ENCODE peak calls at places on chromosomes 3 and 15, in ten cellular contexts. N is neural progenitor cell, A is thyroid gland, G is endodermal cell, O is spleen, S is astrocyte, J is GM23248, U is suprapubic skin, F is uterus, L is iPS DF 6.9. K is an unnamed sample. For H3K9me3, the result is how much of the 10 kb centered on the place peaks cover.

GRCh38 chr15:68672781-68673205 is 94.0 kb downstream of the CORO2B start:
- DNase-seq in N (peak), A (no peak), G (peak), O (peak), S (no peak), J (peak), U (no peak), F (peak), L (no peak), K (no peak)

GRCh38 chr3:65018801-65019200 is 331.0 kb upstream of the ADAMTS9 start:
- DNase-seq in N (no peak), A (no peak), G (no peak), O (no peak), S (no peak), J (no peak), U (no peak), F (no peak), L (no peak), K (no peak)

GRCh38 chr15:90592144-90592887 is 62.6 kb downstream of the CRTC3 start:
- DNase-seq in N (no peak), A (no peak), G (no peak), O (no peak), S (peak), J (peak), U (no peak), F (no peak), L (no peak), K (no peak)

GRCh38 chr3:50124363-50125226 is 30.5 kb upstream of the SEMA3F start:
- DNase-seq in N (no peak), A (no peak), G (peak), O (peak), S (no peak), J (peak), U (peak), F (no peak), L (no peak), K (no peak)

GRCh38 chr3:181417748-181418147 is 294.0 kb upstream of the SOX2 start:
- DNase-seq in N (peak), A (no peak), G (no peak), O (no peak), S (peak), J (peak), U (no peak), F (no peak), L (no peak), K (no peak)

GRCh38 chr3:134652409-134652831 is 1.6 kb upstream of the KY start:
- DNase-seq in N (no peak), A (peak), G (no peak), O (no peak), S (no peak), J (peak), U (no peak), F (no peak), L (no peak), K (no peak)

GRCh38 chr3:132284006-132284405 is 33.2 kb upstream of the ACP3 start:
- DNase-seq in N (no peak), A (no peak), G (no peak), O (no peak), S (no peak), J (peak), U (no peak), F (no peak), L (no peak), K (no peak)

GRCh38 chr3:64216706-64217105 is 8.6 kb downstream of the PRICKLE2 start:
- DNase-seq in N (peak), A (peak), G (no peak), O (no peak), S (peak), J (peak), U (no peak), F (peak), L (no peak), K (peak)

GRCh38 chr3:44576661-44577060 is 8.1 kb upstream of the ZNF660 start:
- DNase-seq in N (no peak), A (no peak), G (no peak), O (no peak), S (no peak), J (no peak), U (no peak), F (no peak), L (no peak), K (no peak)

GRCh38 chr3:44568561-44568960 is 13.6 kb downstream of the ZKSCAN7 start:
- DNase-seq in N (no peak), A (no peak), G (no peak), O (no peak), S (peak), J (peak), U (no peak), F (no peak), L (no peak), K (no peak)

DNA sequence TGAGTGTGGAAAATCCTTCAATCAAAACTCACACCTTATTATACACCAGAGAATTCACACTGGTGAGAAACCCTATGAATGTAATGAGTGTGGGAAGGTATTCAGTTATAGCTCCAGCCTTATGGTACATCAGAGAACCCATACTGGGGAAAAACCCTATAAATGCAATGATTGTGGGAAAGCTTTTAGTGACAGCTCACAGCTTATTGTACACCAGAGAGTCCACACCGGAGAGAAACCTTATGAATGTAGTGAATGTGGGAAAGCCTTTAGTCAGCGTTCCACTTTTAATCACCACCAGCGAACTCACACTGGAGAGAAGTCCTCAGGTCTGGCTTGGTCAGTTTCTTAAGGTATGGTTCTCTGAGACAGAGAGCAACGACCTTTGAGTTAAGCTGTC is 13.7 kb upstream of the ZNF660 start:
- DNase-seq in N (no peak), A (no peak), G (no peak), O (no peak), S (no peak), J (no peak), U (no peak), F (no peak), L (no peak), K (no peak)
- H3K9me3 ChIP-seq in N (under half), A (under half), G (under half), O (half or more), S (under half), J (under half), U (under half), F (under half), L (under half), K (under half)

GRCh38 chr15:84649706-84650105 is 4.4 kb downstream of the WDR73 start:
- DNase-seq in N (no peak), A (no peak), G (no peak), O (no peak), S (no peak), J (peak), U (no peak), F (no peak), L (no peak), K (no peak)

GRCh38 chr15:84654689-84655453 is 788 bp upstream of the WDR73 start:
- DNase-seq in N (peak), A (peak), G (peak), O (peak), S (peak), J (peak), U (peak), F (peak), L (no peak), K (peak)

GRCh38 chr15:84656972-84657371 is 1.0 kb downstream of the NMB start:
- DNase-seq in N (no peak), A (no peak), G (no peak), O (no peak), S (no peak), J (no peak), U (no peak), F (no peak), L (no peak), K (no peak)

GRCh38 chr15:84653910-84654688 is at the start of gene WDR73:
- DNase-seq in N (peak), A (peak), G (peak), O (peak), S (peak), J (peak), U (peak), F (peak), L (peak), K (peak)

DNA sequence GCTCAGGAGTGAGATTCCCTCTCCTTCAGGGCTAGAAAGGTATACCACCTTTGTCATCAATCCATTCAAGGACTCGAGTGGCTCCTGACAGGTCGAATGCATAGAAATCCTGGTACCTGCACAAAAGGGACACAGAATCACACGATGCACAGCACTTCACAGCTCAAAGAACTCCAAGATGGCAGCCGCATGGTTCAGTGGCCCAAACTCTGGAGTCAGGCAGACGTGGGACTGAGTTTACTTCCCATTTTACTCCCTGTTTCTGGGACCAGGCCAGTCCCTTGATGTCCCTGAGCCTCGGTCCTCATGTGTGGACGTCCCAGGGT is 536 bp downstream of the WDR73 start:
- DNase-seq in N (no peak), A (no peak), G (no peak), O (no peak), S (no peak), J (no peak), U (no peak), F (no peak), L (no peak), K (no peak)
- H3K27ac ChIP-seq in N (peak), A (peak), G (peak), O (peak), S (peak), J (peak), U (peak), F (peak), L (no peak), K (peak)

GRCh38 chr3:146702237-146702636 is 97.1 kb upstream of the PLSCR5 start:
- DNase-seq in N (no peak), A (no peak), G (no peak), O (no peak), S (no peak), J (no peak), U (no peak), F (no peak), L (no peak), K (no peak)
- H3K4me3 ChIP-seq in N (no peak), A (no peak), G (no peak), O (no peak), S (no peak), J (no peak), U (no peak), F (no peak), L (no peak), K (no peak)

DNA sequence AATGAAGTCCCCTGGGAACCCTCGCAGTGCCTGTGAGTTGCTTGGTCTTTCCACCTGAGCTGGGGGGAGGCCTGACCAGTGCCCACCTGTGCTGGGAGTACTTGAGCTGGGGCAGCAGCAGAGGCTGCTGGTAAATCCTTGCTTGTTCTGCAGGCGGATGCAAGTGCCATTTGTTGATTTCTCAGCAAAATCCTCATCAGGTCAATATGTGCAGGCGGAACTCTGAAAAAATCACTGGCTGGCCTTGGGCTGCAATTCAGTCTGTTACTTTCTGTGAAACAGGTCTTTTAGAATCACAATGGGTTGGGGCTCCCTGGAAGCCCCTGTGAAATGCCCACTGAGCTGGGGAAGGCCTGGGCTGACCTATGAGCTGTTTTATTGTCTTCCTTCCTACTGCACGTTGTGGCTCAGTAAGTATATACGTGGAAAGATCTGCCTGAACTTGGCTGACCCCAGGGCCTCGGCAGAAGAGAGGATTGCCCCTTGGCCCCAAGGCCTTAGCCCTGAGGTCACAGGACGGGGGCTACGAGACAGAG is 182.0 kb upstream of the RGMA start:
- DNase-seq in N (no peak), A (no peak), G (peak), O (no peak), S (no peak), J (no peak), U (no peak), F (no peak), L (no peak), K (no peak)
- H3K9me3 ChIP-seq in N (under half), A (under half), G (under half), O (under half), S (under half), J (under half), U (under half), F (under half), L (under half), K (under half)

GRCh38 chr3:30644615-30645014 is 38.2 kb downstream of the TGFBR2 start:
- DNase-seq in N (no peak), A (peak), G (no peak), O (no peak), S (peak), J (peak), U (peak), F (peak), L (no peak), K (no peak)

GRCh38 chr3:30646181-30646876 is 39.9 kb downstream of the TGFBR2 start:
- DNase-seq in N (no peak), A (no peak), G (no peak), O (no peak), S (no peak), J (peak), U (no peak), F (no peak), L (no peak), K (no peak)

GRCh38 chr3:30645077-30645476 is 38.7 kb downstream of the TGFBR2 start:
- DNase-seq in N (no peak), A (no peak), G (no peak), O (no peak), S (no peak), J (no peak), U (no peak), F (no peak), L (no peak), K (no peak)

GRCh38 chr3:30648670-30649357 is 42.4 kb downstream of the TGFBR2 start:
- DNase-seq in N (no peak), A (no peak), G (no peak), O (no peak), S (no peak), J (no peak), U (no peak), F (no peak), L (no peak), K (peak)

GRCh38 chr3:30646961-30647752 is 40.8 kb downstream of the TGFBR2 start:
- DNase-seq in N (no peak), A (no peak), G (no peak), O (no peak), S (no peak), J (no peak), U (no peak), F (no peak), L (no peak), K (no peak)
- H3K27ac ChIP-seq in N (no peak), A (no peak), G (no peak), O (peak), S (no peak), J (peak), U (no peak), F (no peak), L (no peak), K (peak)

DNA sequence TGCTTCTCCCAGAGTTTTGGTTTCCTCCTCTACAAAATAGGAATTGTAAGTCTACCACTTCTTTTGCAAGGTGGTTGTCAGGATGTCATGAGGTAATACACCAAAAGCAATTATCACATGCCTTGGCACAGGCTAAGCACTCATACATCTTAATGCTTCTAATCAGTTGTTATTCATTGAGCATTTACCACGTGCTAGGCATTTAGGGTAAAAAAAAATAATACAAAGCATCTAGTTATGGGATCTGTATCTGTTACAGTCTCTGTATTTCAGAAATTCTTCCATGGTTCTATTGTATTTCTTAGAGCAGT is 1.5 kb downstream of the ST3GAL6 start:
- DNase-seq in N (no peak), A (no peak), G (no peak), O (no peak), S (no peak), J (no peak), U (no peak), F (no peak), L (no peak), K (no peak)
- H3K4me3 ChIP-seq in N (no peak), A (no peak), G (no peak), O (no peak), S (no peak), J (no peak), U (no peak), F (no peak), L (no peak), K (peak)

DNA sequence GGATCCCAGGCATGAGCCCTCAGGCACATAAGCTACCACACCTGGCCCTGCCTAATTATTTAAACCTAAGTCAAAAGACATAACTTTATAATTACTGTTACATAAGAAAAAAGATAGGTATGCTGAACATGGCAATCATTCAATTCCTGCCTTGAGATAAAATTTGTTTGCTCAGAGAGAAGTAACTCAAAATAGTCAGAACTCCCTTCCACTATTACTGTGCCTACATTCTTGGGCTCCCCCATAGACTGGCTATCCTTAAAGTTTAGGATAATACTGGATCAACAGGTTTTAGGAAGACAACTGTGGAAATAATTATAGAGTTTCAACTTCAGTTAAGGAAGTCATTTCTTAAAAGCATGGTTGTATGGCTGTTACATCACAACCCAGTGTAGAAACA is 9.9 kb downstream of the WDR53 start:
- DNase-seq in N (no peak), A (no peak), G (no peak), O (no peak), S (no peak), J (no peak), U (no peak), F (no peak), L (no peak), K (no peak)
- H3K9me3 ChIP-seq in N (under half), A (under half), G (under half), O (under half), S (under half), J (under half), U (under half), F (under half), L (under half), K (under half)

GRCh38 chr3:124841517-124841916 is 45.6 kb downstream of the ITGB5 start:
- DNase-seq in N (no peak), A (no peak), G (no peak), O (no peak), S (no peak), J (no peak), U (no peak), F (no peak), L (no peak), K (no peak)

GRCh38 chr3:124838963-124839362 is 48.2 kb downstream of the ITGB5 start:
- DNase-seq in N (no peak), A (no peak), G (no peak), O (no peak), S (no peak), J (no peak), U (no peak), F (no peak), L (no peak), K (no peak)

GRCh38 chr3:124837065-124837464 is 50.1 kb downstream of the ITGB5 start:
- DNase-seq in N (no peak), A (no peak), G (no peak), O (no peak), S (no peak), J (peak), U (no peak), F (no peak), L (no peak), K (no peak)

GRCh38 chr3:124837730-124838186 is 49.4 kb downstream of the ITGB5 start:
- DNase-seq in N (peak), A (no peak), G (peak), O (peak), S (peak), J (peak), U (peak), F (peak), L (no peak), K (peak)

DNA sequence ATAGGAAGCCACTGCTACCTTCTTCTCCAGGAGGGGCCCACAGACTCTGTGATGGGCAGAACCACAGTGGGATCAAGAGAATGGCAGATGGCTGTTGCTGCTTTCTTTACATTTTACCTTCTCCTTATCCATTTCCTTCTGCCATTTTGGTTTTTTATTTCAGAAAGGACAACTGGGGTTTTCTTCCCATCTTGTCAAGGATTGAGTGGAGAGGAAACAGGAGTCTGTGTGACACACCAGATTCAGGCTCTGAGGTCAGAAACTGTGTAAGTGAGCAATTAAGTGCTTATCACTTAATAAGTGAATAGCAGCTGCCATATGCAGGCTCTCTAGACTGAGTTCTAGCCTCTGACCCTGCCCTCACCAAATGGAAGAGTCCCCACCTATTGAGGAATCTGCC is 47.3 kb downstream of the ITGB5 start:
- DNase-seq in N (no peak), A (no peak), G (peak), O (no peak), S (no peak), J (no peak), U (no peak), F (no peak), L (no peak), K (no peak)
- H3K27ac ChIP-seq in N (no peak), A (no peak), G (no peak), O (no peak), S (peak), J (peak), U (peak), F (no peak), L (no peak), K (no peak)

GRCh38 chr3:186413615-186414415 is 51.8 kb upstream of the DGKG start:
- DNase-seq in N (peak), A (peak), G (peak), O (peak), S (no peak), J (peak), U (peak), F (peak), L (no peak), K (peak)
- H3K4me3 ChIP-seq in N (peak), A (no peak), G (peak), O (peak), S (peak), J (peak), U (peak), F (peak), L (peak), K (peak)

DNA sequence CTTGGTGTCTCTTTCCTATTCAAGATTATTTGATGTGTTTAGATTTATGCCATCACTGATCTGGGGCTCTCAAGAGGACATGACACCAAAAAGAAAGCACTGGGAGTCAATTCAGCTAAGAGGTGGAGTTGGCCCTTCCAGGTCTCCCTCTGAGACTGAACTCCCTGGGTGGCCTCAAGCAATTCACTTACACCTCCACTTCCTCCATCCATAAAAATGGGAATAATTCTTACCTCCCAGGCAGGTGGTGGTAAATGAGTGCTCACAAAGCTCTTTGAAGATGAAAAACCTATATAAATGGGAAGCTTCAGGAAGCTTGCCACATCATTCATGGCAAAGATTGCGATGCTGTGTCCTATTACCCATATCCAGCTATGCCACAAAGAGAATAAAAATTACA is 59.2 kb upstream of the ICE2 start:
- DNase-seq in N (no peak), A (no peak), G (no peak), O (no peak), S (no peak), J (no peak), U (no peak), F (no peak), L (no peak), K (no peak)
- H3K9me3 ChIP-seq in N (under half), A (under half), G (under half), O (under half), S (under half), J (under half), U (under half), F (under half), L (under half), K (under half)

K was measured in right cardiac atrium.